ENCODE peak calls at places on chromosomes 12 and 14, in nine cellular contexts. F, S, B, N, G, J, V, R and L are unnamed samples.

GRCh38 chr14:22506778-22507351 is 82.2 kb downstream of the DAD1 start:
- DNase-seq in V (no peak), N (no peak), G (no peak), B (no peak), F (no peak), S (peak; percentile 72), J (no peak), R (no peak), L (no peak)

GRCh38 chr14:48584031-48584430 is 908.6 kb upstream of the MDGA2 start:
- DNase-seq in V (no peak), R (no peak), S (peak; percentile 1), G (no peak), B (no peak), J (no peak), F (peak; percentile 37), N (no peak), L (no peak)

GRCh38 chr12:113128802-113129663 is 6.5 kb downstream of the RASAL1 start:
- DNase-seq in B (no peak), G (no peak), R (no peak), F (no peak), V (no peak), J (no peak), N (no peak), S (no peak), L (no peak)

GRCh38 chr12:44571031-44571550 is 305.0 kb downstream of the NELL2 start:
- DNase-seq in G (no peak), J (no peak), B (no peak), S (no peak), F (no peak), R (no peak), N (no peak), V (no peak), L (no peak)

GRCh38 chr12:25352078-25352918 is 101.6 kb upstream of the KRAS start:
- DNase-seq in S (no peak), F (peak; percentile 32), R (no peak), N (no peak), V (no peak), J (no peak), B (no peak), G (no peak), L (no peak)

GRCh38 chr12:26280869-26281268 is 85.5 kb downstream of the SSPN start:
- DNase-seq in N (no peak), R (no peak), F (no peak), S (no peak), V (no peak), B (no peak), G (no peak), J (no peak), L (no peak)

GRCh38 chr14:63276016-63276415 is 42.7 kb downstream of the GPHB5 start:
- DNase-seq in S (no peak), B (no peak), R (no peak), J (no peak), F (no peak), G (no peak), V (no peak), N (no peak), L (no peak)

GRCh38 chr14:50064993-50065392 is 51.4 kb downstream of the VCPKMT start:
- DNase-seq in V (no peak), S (peak; percentile 96), R (no peak), J (no peak), G (no peak), N (no peak), F (peak; percentile 65), B (peak; percentile 85), L (no peak)

GRCh38 chr12:109988903-109989302 is 7.3 kb downstream of the GIT2 start:
- DNase-seq in S (no peak), N (no peak), R (no peak), G (no peak), F (no peak), V (no peak), B (no peak), J (no peak), L (no peak)

GRCh38 chr12:57813971-57814771 is 4.4 kb downstream of the AVIL start:
- DNase-seq in B (no peak), N (no peak), J (no peak), R (peak; percentile 44), V (no peak), F (no peak), S (no peak), G (no peak), L (no peak)

GRCh38 chr14:72644758-72645489 is 249.0 kb downstream of the DPF3 start:
- DNase-seq in F (no peak), N (no peak), J (no peak), B (no peak), G (no peak), R (no peak), S (peak; percentile 16), V (no peak), L (no peak)

GRCh38 chr12:52494100-52494499 is 1.0 kb upstream of the KRT6A start:
- DNase-seq in N (no peak), S (no peak), B (no peak), J (no peak), G (no peak), V (no peak), R (no peak), F (peak; percentile 70), L (no peak)

GRCh38 chr14:104290058-104290667 is 151.8 kb downstream of the KIF26A start:
- DNase-seq in N (no peak), F (no peak), R (no peak), V (no peak), S (no peak), J (peak; percentile 32), B (peak; percentile 78), G (no peak), L (peak; percentile 9)

GRCh38 chr12:88036368-88036965 is 7.3 kb upstream of the C12orf50 start:
- DNase-seq in V (peak; percentile 51), G (no peak), B (no peak), R (no peak), S (no peak), J (no peak), F (peak; percentile 61), N (no peak), L (no peak)

GRCh38 chr14:36584167-36584811 is 1.9 kb upstream of the NKX2-8 start:
- DNase-seq in B (no peak), S (no peak), G (no peak), J (no peak), R (no peak), V (no peak), N (no peak), F (no peak), L (no peak)

GRCh38 chr14:36583242-36584166 is 1.1 kb upstream of the NKX2-8 start:
- DNase-seq in F (no peak), J (no peak), N (no peak), G (no peak), B (no peak), V (no peak), R (no peak), S (no peak), L (no peak)

GRCh38 chr14:36582011-36582873 is at the start of gene NKX2-8:
- DNase-seq in S (no peak), N (no peak), R (no peak), V (no peak), B (no peak), F (peak; percentile 19), J (no peak), G (no peak), L (no peak)

GRCh38 chr14:36580856-36581831 is 1.3 kb downstream of the NKX2-8 start:
- DNase-seq in R (no peak), G (peak; percentile 33), S (peak; percentile 17), F (peak; percentile 80), J (no peak), N (no peak), V (peak; percentile 19), B (no peak), L (no peak)

DNA sequence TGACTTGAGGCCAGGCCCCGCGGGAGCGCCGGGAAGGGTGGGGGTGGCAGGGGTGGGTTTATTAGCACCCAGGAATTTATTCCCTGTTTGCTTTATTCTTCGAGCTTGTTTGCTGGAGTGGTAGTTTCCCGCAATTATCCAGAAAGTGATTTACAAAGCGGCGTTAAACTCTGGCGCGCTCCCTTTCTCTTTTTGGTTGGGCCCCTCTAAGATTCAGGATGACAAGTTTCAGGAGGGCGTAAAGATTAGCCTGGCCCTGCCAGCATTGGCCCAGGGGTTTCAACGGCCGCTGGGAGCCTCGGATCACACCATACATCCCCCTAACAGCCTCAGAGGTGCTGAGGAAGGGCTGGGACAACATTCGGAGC is 444 bp upstream of the NKX2-8 start:
- DNase-seq in G (no peak), V (no peak), N (no peak), F (no peak), R (no peak), S (no peak), B (no peak), J (no peak), L (no peak)
- H3K4me3 ChIP-seq in G (no peak overlapping the region), V (no peak overlapping the region), N (no peak overlapping the region), F (no peak overlapping the region), R (no peak overlapping the region), S (no peak overlapping the region), B (no peak overlapping the region), J (no peak overlapping the region), L (peak overlapping the region; percentile 56)

GRCh38 chr12:85156569-85156968 is 120.4 kb downstream of the LRRIQ1 start:
- DNase-seq in S (no peak), N (no peak), R (no peak), J (no peak), G (no peak), V (no peak), F (no peak), B (no peak), L (no peak)

GRCh38 chr12:85157023-85157626 is 121.0 kb downstream of the LRRIQ1 start:
- DNase-seq in F (no peak), G (no peak), V (no peak), R (no peak), N (no peak), S (no peak), B (no peak), J (no peak), L (no peak)

DNA sequence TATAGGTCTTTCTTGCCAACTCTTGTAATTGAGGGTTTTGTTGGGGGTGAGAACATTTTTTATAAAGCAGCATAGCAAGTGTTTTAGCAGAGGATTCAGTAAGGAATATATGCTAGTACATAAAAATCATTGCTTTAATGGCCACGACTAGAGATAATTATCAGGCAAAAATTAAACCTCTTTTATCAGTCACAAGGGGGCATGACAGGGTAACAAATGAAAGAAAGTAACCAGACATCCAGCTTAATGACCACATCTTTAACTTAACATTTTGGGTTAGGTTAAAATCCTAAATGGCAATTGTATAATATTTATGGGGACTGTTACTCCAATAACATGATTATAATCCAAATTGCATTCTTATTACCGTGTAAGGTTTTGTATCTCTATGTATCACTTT is 119.6 kb downstream of the LRRIQ1 start:
- DNase-seq in J (no peak), S (no peak), N (no peak), G (no peak), F (no peak), V (no peak), R (no peak), B (no peak), L (no peak)
- TF ChIP-seq CTCF in J (no peak), S (no peak), N (no peak), G (no peak), F (no peak), V (no peak), R (peak; percentile 8), B (no peak), L (no peak)

GRCh38 chr12:96986883-96987523 is 79.9 kb downstream of the NEDD1 start:
- DNase-seq in J (no peak), F (no peak), B (no peak), S (peak; percentile 33), G (no peak), V (peak; percentile 5), N (no peak), R (no peak), L (no peak)
- H3K4me3 ChIP-seq in J (no peak overlapping the region), F (no peak overlapping the region), B (no peak overlapping the region), S (no peak overlapping the region), G (no peak overlapping the region), V (no peak overlapping the region), N (no peak overlapping the region), R (no peak overlapping the region), L (no peak overlapping the region)

GRCh38 chr14:96225745-96226151 is 21.1 kb downstream of the BDKRB2 start:
- DNase-seq in N (peak; percentile 21), G (no peak), B (no peak), F (peak; percentile 54), J (peak; percentile 60), V (no peak), R (no peak), S (no peak), L (no peak)
- TF ChIP-seq CTCF in N (peak; percentile 68), G (no peak), B (no peak), F (peak; percentile 29), J (peak; percentile 12), V (peak; percentile 34), R (no peak), S (no peak), L (no peak)